ENCODE peak calls at places on chromosomes 13 and 19, in five cellular contexts. H, C, G, S and A are unnamed samples.

GRCh38 chr19:10566658-10567410 is 1.0 kb upstream of the KRI1 start:
- DNase-seq in H (no peak), C (no peak), G (peak; percentile 87), S (no peak), A (no peak)

GRCh38 chr19:46607441-46607841 is 6.3 kb downstream of the CALM3 start:
- DNase-seq in H (no peak), C (peak; percentile 5), G (no peak), S (no peak), A (no peak)

GRCh38 chr13:30334663-30335386 is 27.5 kb upstream of the KATNAL1 start:
- DNase-seq in H (no peak), C (peak; percentile 25), G (peak; percentile 24), S (peak; percentile 31), A (peak; percentile 59)

GRCh38 chr19:53357821-53358581 is 7.5 kb upstream of the ZNF525 start:
- DNase-seq in H (peak; percentile 27), C (peak; percentile 76), G (peak; percentile 26), S (no peak), A (no peak)

GRCh38 chr19:34600366-34600765 is 76.6 kb downstream of the SCGB2B2 start:
- DNase-seq in H (no peak), C (no peak), G (no peak), S (no peak), A (no peak)

GRCh38 chr19:35513231-35513974 is at the start of gene DMKN:
- DNase-seq in H (no peak), C (no peak), G (no peak), S (no peak), A (no peak)

GRCh38 chr13:100491164-100491847 is 97.3 kb downstream of the GGACT start:
- DNase-seq in H (peak; percentile 30), C (no peak), G (no peak), S (no peak), A (no peak)

GRCh38 chr13:75226755-75227435 is 255.1 kb downstream of the TBC1D4 start:
- DNase-seq in H (no peak), C (no peak), G (peak; percentile 8), S (no peak), A (no peak)

GRCh38 chr19:1251233-1251502 is 2.8 kb downstream of the MIDN start:
- DNase-seq in H (no peak), C (no peak), G (no peak), S (peak; percentile 60), A (peak; percentile 94)

GRCh38 chr19:18417250-18418033 is 1.8 kb upstream of the SSBP4 start:
- DNase-seq in H (peak; percentile 90), C (peak; percentile 85), G (peak; percentile 61), S (peak; percentile 83), A (peak; percentile 95)

GRCh38 chr19:51354742-51355148 is 11.4 kb downstream of the ETFB start:
- DNase-seq in H (no peak), C (peak; percentile 60), G (peak; percentile 69), S (peak; percentile 85), A (peak; percentile 37)

GRCh38 chr13:104098421-104098820 is 1032.2 kb upstream of the SLC10A2 start:
- DNase-seq in H (no peak), C (no peak), G (no peak), S (no peak), A (no peak)

GRCh38 chr19:40228371-40228770 is 1.9 kb upstream of the CCNP start:
- DNase-seq in H (no peak), C (no peak), G (no peak), S (no peak), A (no peak)

GRCh38 chr13:102659168-102659713 is 35.6 kb downstream of the METTL21C start:
- DNase-seq in H (no peak), C (no peak), G (no peak), S (no peak), A (no peak)

GRCh38 chr19:9667898-9668297 is 7.0 kb downstream of the ZNF562 start:
- DNase-seq in H (no peak), C (no peak), G (no peak), S (no peak), A (no peak)

GRCh38 chr19:3358392-3358918 is 7.9 kb upstream of the NFIC start:
- DNase-seq in H (no peak), C (no peak), G (peak; percentile 29), S (no peak), A (no peak)

GRCh38 chr19:50909240-50910070 is 1.7 kb downstream of the KLK4 start:
- DNase-seq in H (peak; percentile 22), C (peak; percentile 100), G (peak; percentile 58), S (peak; percentile 87), A (peak; percentile 90)

GRCh38 chr19:41940443-41941409 is 12.5 kb upstream of the ERFL start:
- DNase-seq in H (no peak), C (peak; percentile 29), G (peak; percentile 46), S (no peak), A (no peak)

GRCh38 chr19:9309974-9310446 is 372 bp upstream of the ZNF699 start:
- DNase-seq in H (peak; percentile 90), C (peak; percentile 91), G (no peak), S (peak; percentile 96), A (peak; percentile 96)

GRCh38 chr19:7216373-7216902 is 77.8 kb downstream of the INSR start:
- DNase-seq in H (no peak), C (no peak), G (peak; percentile 72), S (no peak), A (no peak)

GRCh38 chr19:7242601-7243258 is 51.5 kb downstream of the INSR start:
- DNase-seq in H (no peak), C (no peak), G (no peak), S (no peak), A (no peak)

GRCh38 chr13:36131215-36131930 is at the start of gene DCLK1:
- DNase-seq in H (peak; percentile 79), C (peak; percentile 73), G (no peak), S (peak; percentile 63), A (peak; percentile 68)

GRCh38 chr19:17448190-17448967 is at the start of gene TMEM221:
- DNase-seq in H (peak; percentile 61), C (peak; percentile 78), G (peak; percentile 83), S (peak; percentile 71), A (peak; percentile 60)

GRCh38 chr13:40031031-40031430 is 375.6 kb downstream of the COG6 start:
- DNase-seq in H (no peak), C (no peak), G (no peak), S (no peak), A (peak; percentile 17)

GRCh38 chr13:50871405-50871804 is 27.9 kb upstream of the DLEU7 start:
- DNase-seq in H (no peak), C (no peak), G (no peak), S (no peak), A (no peak)

GRCh38 chr19:8490873-8491272 is 11.6 kb downstream of the PRAM1 start:
- DNase-seq in H (no peak), C (no peak), G (no peak), S (no peak), A (no peak)

GRCh38 chr13:27076411-27076810 is 95.2 kb downstream of the USP12 start:
- DNase-seq in H (no peak), C (no peak), G (no peak), S (no peak), A (no peak)

GRCh38 chr19:9962623-9963290 is 26.4 kb upstream of the OLFM2 start:
- DNase-seq in H (no peak), C (no peak), G (no peak), S (no peak), A (no peak)

GRCh38 chr19:17795495-17795856 is 538 bp downstream of the B3GNT3 start:
- DNase-seq in H (no peak), C (no peak), G (no peak), S (no peak), A (no peak)

GRCh38 chr13:42333613-42334328 is 61.8 kb downstream of the AKAP11 start:
- DNase-seq in H (no peak), C (no peak), G (no peak), S (peak; percentile 49), A (peak; percentile 38)

DNA sequence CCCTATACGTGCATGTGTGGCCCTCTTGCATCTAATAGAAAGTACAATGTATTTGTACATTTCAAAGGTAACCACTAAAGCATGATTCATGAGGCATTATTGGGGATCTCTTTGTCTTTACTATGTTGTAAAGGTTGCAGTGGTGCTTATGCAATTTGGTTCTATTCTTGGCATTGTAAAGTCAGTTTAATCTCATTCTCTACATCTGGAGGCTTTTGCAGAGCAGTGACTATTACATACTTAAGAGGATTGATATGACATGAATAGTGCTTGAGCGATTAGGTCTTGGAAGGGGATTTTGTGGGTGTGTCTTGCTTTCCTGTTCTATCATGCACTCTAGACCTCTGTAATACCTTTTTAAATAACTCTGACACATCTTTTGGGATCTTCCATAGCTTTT is 610.0 kb downstream of the EFNB2 start:
- DNase-seq in H (no peak), C (no peak), G (no peak), S (no peak), A (no peak)
- TF ChIP-seq CTCF in H (no peak), C (no peak), G (no peak), S (no peak), A (no peak)

DNA sequence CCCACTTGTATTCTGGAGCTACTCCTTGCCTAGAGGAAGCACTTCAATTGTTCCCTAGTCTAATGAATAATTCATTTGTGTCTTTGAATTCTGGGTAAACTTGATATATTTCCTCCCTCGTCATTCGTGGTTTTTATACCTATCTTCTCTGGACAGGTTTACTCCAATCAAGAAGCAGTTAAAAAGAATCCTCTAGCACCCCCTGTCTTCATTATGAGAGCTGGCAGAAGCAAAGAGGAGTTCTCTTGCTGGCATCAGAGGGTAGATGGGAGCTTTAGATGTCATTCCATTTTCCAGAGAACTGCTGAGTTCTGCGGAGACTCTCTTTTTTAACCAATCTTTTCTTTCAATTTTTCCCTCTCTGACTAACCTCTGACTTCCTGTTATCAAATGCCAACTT is 627.7 kb downstream of the FGF9 start:
- DNase-seq in H (no peak), C (no peak), G (no peak), S (no peak), A (no peak)
- TF ChIP-seq CTCF in H (no peak), C (no peak), G (no peak), S (no peak), A (no peak)

DNA sequence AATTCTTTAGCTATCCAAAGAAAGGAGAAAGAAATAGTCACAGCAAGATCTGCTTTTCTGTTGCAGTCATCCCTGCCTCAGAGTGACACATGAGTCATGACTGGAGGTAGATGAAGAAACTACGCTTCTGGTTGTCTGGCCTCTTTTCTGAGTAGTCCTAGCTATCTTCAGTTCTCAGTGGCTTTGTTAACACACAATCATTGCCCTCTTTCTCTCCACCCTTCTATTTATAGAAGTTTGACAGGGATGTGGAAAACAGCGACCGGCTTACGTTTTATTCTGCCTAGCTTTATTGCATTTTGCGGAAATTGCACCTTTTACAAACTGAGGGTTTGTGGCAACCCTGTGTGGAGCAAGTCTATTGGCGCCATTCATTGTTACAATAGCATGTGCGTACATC is 26.7 kb downstream of the SPATA13 start:
- DNase-seq in H (no peak), C (no peak), G (peak; percentile 48), S (no peak), A (peak; percentile 22)
- TF ChIP-seq CTCF in H (no peak), C (no peak), G (no peak), S (no peak), A (no peak)

DNA sequence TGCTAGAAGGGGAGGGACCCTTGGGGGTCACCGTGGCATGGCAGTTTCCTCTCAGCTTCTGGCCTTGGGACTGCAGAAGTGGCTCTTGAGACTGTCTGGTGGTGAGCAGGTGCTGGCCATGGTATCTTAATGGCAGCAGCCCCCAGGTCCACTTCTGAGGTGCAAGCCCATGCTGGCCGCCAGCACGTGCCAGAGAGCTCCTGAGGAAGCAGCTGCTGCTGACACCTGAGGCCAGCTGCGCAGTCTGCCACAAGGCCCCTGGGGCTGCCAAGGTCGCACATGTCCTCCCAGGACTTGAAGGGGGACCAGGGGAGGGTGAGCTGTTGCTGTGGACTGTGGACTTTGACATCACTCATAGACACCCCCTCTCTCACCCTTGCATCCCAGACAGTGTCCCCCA is 48.0 kb downstream of the NFIX start:
- DNase-seq in H (no peak), C (no peak), G (no peak), S (no peak), A (no peak)
- TF ChIP-seq CTCF in H (no peak), C (no peak), G (no peak), S (no peak), A (no peak)